ENCODE peak calls at places on chromosomes 16 and 17, in six cellular contexts. One of them, this sample, is unnamed.

GRCh38 chr17:56727876-56728617 is 105.7 kb downstream of the C17orf67 start:
- DNase-seq in spleen: no peak
- DNase-seq in pancreas: no peak
- DNase-seq in body of pancreas: no peak
- DNase-seq in lower leg skin: no peak
- DNase-seq in fibroblast of mammary gland: no peak
- DNase-seq in this sample: no peak

GRCh38 chr17:66978514-66979061 is 14.1 kb downstream of the CACNG4 start:
- DNase-seq in lower leg skin: no peak
- DNase-seq in pancreas: no peak
- DNase-seq in body of pancreas: no peak
- DNase-seq in spleen: no peak
- DNase-seq in fibroblast of mammary gland: no peak
- DNase-seq in this sample: no peak

GRCh38 chr16:84886536-84887090 is 66.8 kb downstream of the CRISPLD2 start:
- DNase-seq in body of pancreas: no peak
- DNase-seq in spleen: no peak
- DNase-seq in lower leg skin: no peak
- DNase-seq in fibroblast of mammary gland: no peak
- DNase-seq in pancreas: no peak
- DNase-seq in this sample: no peak

GRCh38 chr17:20267459-20267842 is 199.9 kb downstream of the LGALS9B start:
- DNase-seq in spleen: no peak
- DNase-seq in fibroblast of mammary gland: no peak
- DNase-seq in pancreas: no peak
- DNase-seq in lower leg skin: no peak
- DNase-seq in body of pancreas: no peak
- DNase-seq in this sample: no peak

GRCh38 chr17:44278006-44278405 is 10.1 kb upstream of the SLC4A1 start:
- DNase-seq in fibroblast of mammary gland: peak; percentile 52
- DNase-seq in lower leg skin: no peak
- DNase-seq in body of pancreas: no peak
- DNase-seq in spleen: no peak
- DNase-seq in pancreas: no peak
- DNase-seq in this sample: no peak

GRCh38 chr17:77498875-77499698 is 358.3 kb downstream of the SEC14L1 start:
- DNase-seq in fibroblast of mammary gland: no peak
- DNase-seq in lower leg skin: no peak
- DNase-seq in spleen: peak; percentile 62
- DNase-seq in body of pancreas: no peak
- DNase-seq in pancreas: no peak
- DNase-seq in this sample: no peak

GRCh38 chr17:71959129-71959528 is 161.7 kb upstream of the SOX9 start:
- DNase-seq in pancreas: no peak
- DNase-seq in fibroblast of mammary gland: peak; percentile 20
- DNase-seq in lower leg skin: no peak
- DNase-seq in spleen: no peak
- DNase-seq in body of pancreas: no peak
- DNase-seq in this sample: no peak

GRCh38 chr17:40038882-40039513 is 15.2 kb downstream of the MED24 start:
- DNase-seq in spleen: peak; percentile 41
- DNase-seq in fibroblast of mammary gland: peak; percentile 84
- DNase-seq in body of pancreas: peak; percentile 73
- DNase-seq in pancreas: no peak
- DNase-seq in lower leg skin: peak; percentile 72
- DNase-seq in this sample: peak; percentile 70

GRCh38 chr17:5011928-5012327 is 14.2 kb downstream of the KIF1C start:
- DNase-seq in fibroblast of mammary gland: peak; percentile 83
- DNase-seq in lower leg skin: no peak
- DNase-seq in body of pancreas: no peak
- DNase-seq in spleen: no peak
- DNase-seq in pancreas: no peak
- DNase-seq in this sample: no peak

GRCh38 chr17:64245218-64246145 is 17.6 kb downstream of the TEX2 start:
- DNase-seq in body of pancreas: no peak
- DNase-seq in fibroblast of mammary gland: no peak
- DNase-seq in spleen: no peak
- DNase-seq in pancreas: no peak
- DNase-seq in lower leg skin: no peak
- DNase-seq in this sample: no peak

GRCh38 chr16:89506113-89506504 is 2.1 kb upstream of the SPG7 start:
- DNase-seq in body of pancreas: no peak
- DNase-seq in pancreas: no peak
- DNase-seq in fibroblast of mammary gland: peak; percentile 58
- DNase-seq in spleen: no peak
- DNase-seq in lower leg skin: no peak
- DNase-seq in this sample: no peak
- H3K4me3 ChIP-seq in body of pancreas: no peak overlapping the region
- H3K4me3 ChIP-seq in pancreas: no peak overlapping the region
- H3K4me3 ChIP-seq in fibroblast of mammary gland: no peak overlapping the region
- H3K4me3 ChIP-seq in spleen: peak overlapping the region; percentile 29
- H3K4me3 ChIP-seq in lower leg skin: no peak overlapping the region
- H3K4me3 ChIP-seq in this sample: no peak overlapping the region

GRCh38 chr17:2011421-2012371 is 13.4 kb downstream of the RTN4RL1 start:
- DNase-seq in body of pancreas: peak; percentile 64
- DNase-seq in pancreas: peak; percentile 71
- DNase-seq in spleen: no peak
- DNase-seq in lower leg skin: peak; percentile 85
- DNase-seq in fibroblast of mammary gland: peak; percentile 49
- DNase-seq in this sample: no peak
- H3K4me3 ChIP-seq in body of pancreas: no peak overlapping the region
- H3K4me3 ChIP-seq in pancreas: no peak overlapping the region
- H3K4me3 ChIP-seq in spleen: no peak overlapping the region
- H3K4me3 ChIP-seq in lower leg skin: no peak overlapping the region
- H3K4me3 ChIP-seq in fibroblast of mammary gland: no peak overlapping the region
- H3K4me3 ChIP-seq in this sample: no peak overlapping the region

GRCh38 chr16:57038151-57038550 is 48.8 kb downstream of the NLRC5 start:
- DNase-seq in fibroblast of mammary gland: peak; percentile 66
- DNase-seq in pancreas: no peak
- DNase-seq in lower leg skin: no peak
- DNase-seq in body of pancreas: no peak
- DNase-seq in spleen: no peak
- DNase-seq in this sample: no peak
- H3K4me3 ChIP-seq in fibroblast of mammary gland: no peak overlapping the region
- H3K4me3 ChIP-seq in pancreas: no peak overlapping the region
- H3K4me3 ChIP-seq in lower leg skin: no peak overlapping the region
- H3K4me3 ChIP-seq in body of pancreas: no peak overlapping the region
- H3K4me3 ChIP-seq in spleen: no peak overlapping the region
- H3K4me3 ChIP-seq in this sample: no peak overlapping the region

GRCh38 chr16:87952751-87953150 is 1.5 kb downstream of the BANP start:
- DNase-seq in lower leg skin: no peak
- DNase-seq in pancreas: no peak
- DNase-seq in fibroblast of mammary gland: no peak
- DNase-seq in spleen: no peak
- DNase-seq in body of pancreas: no peak
- DNase-seq in this sample: peak; percentile 40
- H3K4me3 ChIP-seq in lower leg skin: no peak overlapping the region
- H3K4me3 ChIP-seq in pancreas: no peak overlapping the region
- H3K4me3 ChIP-seq in fibroblast of mammary gland: peak overlapping the region; percentile 91
- H3K4me3 ChIP-seq in spleen: peak overlapping the region; percentile 89
- H3K4me3 ChIP-seq in body of pancreas: no peak overlapping the region
- H3K4me3 ChIP-seq in this sample: no peak overlapping the region

DNA sequence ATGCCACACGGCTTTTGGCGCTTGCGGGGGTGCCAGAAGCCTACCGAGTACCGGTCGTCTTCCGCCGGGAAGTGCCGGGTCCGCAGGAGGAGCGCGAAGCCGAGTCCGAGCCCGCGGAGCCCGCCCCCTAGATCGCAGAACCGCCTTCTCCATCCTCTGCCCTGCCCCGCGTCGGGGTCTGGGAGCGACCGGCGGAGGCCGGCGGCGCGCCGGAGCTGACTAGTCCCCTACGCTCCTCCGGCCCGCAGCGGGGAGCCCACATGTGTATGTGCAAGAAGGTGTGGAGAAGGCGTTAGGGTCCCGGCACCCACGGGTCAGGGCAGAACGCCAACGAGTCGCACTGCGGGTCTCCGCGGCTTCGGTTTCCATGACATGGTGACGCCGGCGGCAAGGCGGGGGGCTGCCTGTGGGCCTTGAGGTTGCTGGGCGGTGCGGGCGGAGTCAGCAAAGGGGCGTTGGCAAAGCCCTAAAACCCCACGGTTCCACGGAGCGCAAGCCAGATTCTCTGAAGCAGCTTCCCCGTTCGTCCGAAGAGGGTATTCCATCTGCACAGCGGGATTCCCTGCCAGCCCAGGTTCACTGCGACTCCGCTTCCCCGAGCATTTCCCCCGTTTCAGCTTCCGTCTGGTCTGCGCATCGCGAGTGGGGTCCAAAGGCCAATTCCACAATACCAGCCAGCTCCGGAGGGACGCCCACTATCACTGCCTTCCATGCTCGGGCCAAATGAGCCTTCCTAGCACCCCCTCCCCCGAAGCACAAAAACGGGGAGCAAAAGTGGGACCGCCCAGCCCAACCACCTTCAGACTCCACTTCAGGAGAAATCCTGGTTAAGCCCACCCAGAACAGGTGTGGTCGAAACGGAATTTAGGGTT is 2.3 kb upstream of the LHX1 start:
- DNase-seq in lower leg skin: no peak
- DNase-seq in body of pancreas: no peak
- DNase-seq in fibroblast of mammary gland: no peak
- DNase-seq in pancreas: no peak
- DNase-seq in spleen: no peak
- DNase-seq in this sample: no peak
- H3K4me3 ChIP-seq in lower leg skin: no peak overlapping the region
- H3K4me3 ChIP-seq in body of pancreas: no peak overlapping the region
- H3K4me3 ChIP-seq in fibroblast of mammary gland: no peak overlapping the region
- H3K4me3 ChIP-seq in pancreas: no peak overlapping the region
- H3K4me3 ChIP-seq in spleen: peak overlapping the region; percentile 25
- H3K4me3 ChIP-seq in this sample: no peak overlapping the region